ENCODE peak calls at places on chromosomes 6 and 20, in ten cellular contexts. One of them, this sample, is unnamed.

GRCh38 chr6:15898693-15899092 is 230.2 kb upstream of the MYLIP start:
- DNase-seq in tibial nerve: no peak
- DNase-seq in uterus: no peak
- DNase-seq in lower leg skin: no peak
- DNase-seq in heart right ventricle: no peak
- DNase-seq in NB4: no peak
- DNase-seq in brain microvascular endothelial cell: no peak
- DNase-seq in cardiac fibroblast: no peak
- DNase-seq in GM12865: no peak
- DNase-seq in AG04450: no peak
- DNase-seq in this sample: no peak

GRCh38 chr6:109073344-109074235 is 21.1 kb downstream of the SESN1 start:
- DNase-seq in tibial nerve: peak
- DNase-seq in uterus: peak
- DNase-seq in lower leg skin: no peak
- DNase-seq in heart right ventricle: peak
- DNase-seq in NB4: peak
- DNase-seq in brain microvascular endothelial cell: peak
- DNase-seq in cardiac fibroblast: peak
- DNase-seq in GM12865: peak
- DNase-seq in AG04450: peak
- DNase-seq in this sample: no peak

GRCh38 chr6:51450958-51451357 is 632.3 kb downstream of the TFAP2B start:
- DNase-seq in tibial nerve: no peak
- DNase-seq in uterus: no peak
- DNase-seq in lower leg skin: no peak
- DNase-seq in heart right ventricle: no peak
- DNase-seq in NB4: no peak
- DNase-seq in brain microvascular endothelial cell: no peak
- DNase-seq in cardiac fibroblast: no peak
- DNase-seq in GM12865: no peak
- DNase-seq in AG04450: no peak
- DNase-seq in this sample: no peak

GRCh38 chr6:129345890-129346289 is 364.1 kb downstream of the ARHGAP18 start:
- DNase-seq in tibial nerve: no peak
- DNase-seq in uterus: no peak
- DNase-seq in lower leg skin: no peak
- DNase-seq in heart right ventricle: no peak
- DNase-seq in NB4: no peak
- DNase-seq in brain microvascular endothelial cell: peak
- DNase-seq in cardiac fibroblast: peak
- DNase-seq in GM12865: no peak
- DNase-seq in AG04450: peak
- DNase-seq in this sample: peak

GRCh38 chr6:131773284-131773950 is 34.4 kb upstream of the ENPP1 start:
- DNase-seq in tibial nerve: no peak
- DNase-seq in uterus: no peak
- DNase-seq in lower leg skin: no peak
- DNase-seq in heart right ventricle: no peak
- DNase-seq in NB4: no peak
- DNase-seq in brain microvascular endothelial cell: no peak
- DNase-seq in cardiac fibroblast: no peak
- DNase-seq in GM12865: no peak
- DNase-seq in AG04450: no peak
- DNase-seq in this sample: no peak

GRCh38 chr20:38825901-38826625 is 20.6 kb downstream of the PPP1R16B start:
- DNase-seq in tibial nerve: no peak
- DNase-seq in uterus: no peak
- DNase-seq in lower leg skin: no peak
- DNase-seq in heart right ventricle: no peak
- DNase-seq in NB4: peak
- DNase-seq in brain microvascular endothelial cell: peak
- DNase-seq in cardiac fibroblast: peak
- DNase-seq in GM12865: no peak
- DNase-seq in AG04450: peak
- DNase-seq in this sample: no peak

GRCh38 chr6:170134077-170135040 is 156.5 kb downstream of the DLL1 start:
- DNase-seq in tibial nerve: no peak
- DNase-seq in uterus: peak
- DNase-seq in lower leg skin: peak
- DNase-seq in heart right ventricle: peak
- DNase-seq in NB4: no peak
- DNase-seq in brain microvascular endothelial cell: no peak
- DNase-seq in cardiac fibroblast: peak
- DNase-seq in GM12865: no peak
- DNase-seq in AG04450: no peak
- DNase-seq in this sample: no peak

GRCh38 chr20:12067686-12068085 is 150.0 kb downstream of the BTBD3 start:
- DNase-seq in tibial nerve: no peak
- DNase-seq in uterus: no peak
- DNase-seq in lower leg skin: no peak
- DNase-seq in heart right ventricle: no peak
- DNase-seq in NB4: no peak
- DNase-seq in brain microvascular endothelial cell: no peak
- DNase-seq in cardiac fibroblast: no peak
- DNase-seq in GM12865: no peak
- DNase-seq in AG04450: no peak
- DNase-seq in this sample: no peak

GRCh38 chr6:151121900-151122299 is 117.9 kb upstream of the AKAP12 start:
- DNase-seq in tibial nerve: peak
- DNase-seq in uterus: peak
- DNase-seq in lower leg skin: no peak
- DNase-seq in heart right ventricle: peak
- DNase-seq in NB4: no peak
- DNase-seq in brain microvascular endothelial cell: no peak
- DNase-seq in cardiac fibroblast: peak
- DNase-seq in GM12865: no peak
- DNase-seq in AG04450: no peak
- DNase-seq in this sample: no peak

GRCh38 chr6:132569170-132569569 is 952 bp upstream of the TAAR6 start:
- DNase-seq in tibial nerve: no peak
- DNase-seq in uterus: no peak
- DNase-seq in lower leg skin: no peak
- DNase-seq in heart right ventricle: no peak
- DNase-seq in NB4: no peak
- DNase-seq in brain microvascular endothelial cell: no peak
- DNase-seq in cardiac fibroblast: no peak
- DNase-seq in GM12865: no peak
- DNase-seq in AG04450: no peak
- DNase-seq in this sample: no peak

GRCh38 chr6:90885611-90886056 is 298.8 kb upstream of the MAP3K7 start:
- DNase-seq in tibial nerve: no peak
- DNase-seq in uterus: no peak
- DNase-seq in lower leg skin: no peak
- DNase-seq in heart right ventricle: no peak
- DNase-seq in NB4: no peak
- DNase-seq in brain microvascular endothelial cell: no peak
- DNase-seq in cardiac fibroblast: no peak
- DNase-seq in GM12865: no peak
- DNase-seq in AG04450: no peak
- DNase-seq in this sample: no peak

GRCh38 chr6:3281669-3282460 is 23.1 kb downstream of the PSMG4 start:
- DNase-seq in tibial nerve: no peak
- DNase-seq in uterus: peak
- DNase-seq in lower leg skin: peak
- DNase-seq in heart right ventricle: peak
- DNase-seq in NB4: no peak
- DNase-seq in brain microvascular endothelial cell: peak
- DNase-seq in cardiac fibroblast: peak
- DNase-seq in GM12865: no peak
- DNase-seq in AG04450: peak
- DNase-seq in this sample: peak

GRCh38 chr6:32637219-32637880 is at the start of gene HLA-DQA1:
- DNase-seq in tibial nerve: peak
- DNase-seq in uterus: no peak
- DNase-seq in lower leg skin: no peak
- DNase-seq in heart right ventricle: peak
- DNase-seq in NB4: no peak
- DNase-seq in brain microvascular endothelial cell: no peak
- DNase-seq in cardiac fibroblast: no peak
- DNase-seq in GM12865: peak
- DNase-seq in AG04450: no peak
- DNase-seq in this sample: no peak

GRCh38 chr20:45823949-45824835 is 2.9 kb downstream of the TNNC2 start:
- DNase-seq in tibial nerve: no peak
- DNase-seq in uterus: peak
- DNase-seq in lower leg skin: no peak
- DNase-seq in heart right ventricle: no peak
- DNase-seq in NB4: peak
- DNase-seq in brain microvascular endothelial cell: no peak
- DNase-seq in cardiac fibroblast: peak
- DNase-seq in GM12865: peak
- DNase-seq in AG04450: no peak
- DNase-seq in this sample: no peak
- H3K4me3 ChIP-seq in tibial nerve: no peak
- H3K4me3 ChIP-seq in uterus: peak
- H3K4me3 ChIP-seq in lower leg skin: no peak
- H3K4me3 ChIP-seq in heart right ventricle: peak
- H3K4me3 ChIP-seq in NB4: no peak
- H3K4me3 ChIP-seq in brain microvascular endothelial cell: no peak
- H3K4me3 ChIP-seq in cardiac fibroblast: no peak
- H3K4me3 ChIP-seq in GM12865: no peak
- H3K4me3 ChIP-seq in AG04450: no peak
- H3K4me3 ChIP-seq in this sample: no peak

DNA sequence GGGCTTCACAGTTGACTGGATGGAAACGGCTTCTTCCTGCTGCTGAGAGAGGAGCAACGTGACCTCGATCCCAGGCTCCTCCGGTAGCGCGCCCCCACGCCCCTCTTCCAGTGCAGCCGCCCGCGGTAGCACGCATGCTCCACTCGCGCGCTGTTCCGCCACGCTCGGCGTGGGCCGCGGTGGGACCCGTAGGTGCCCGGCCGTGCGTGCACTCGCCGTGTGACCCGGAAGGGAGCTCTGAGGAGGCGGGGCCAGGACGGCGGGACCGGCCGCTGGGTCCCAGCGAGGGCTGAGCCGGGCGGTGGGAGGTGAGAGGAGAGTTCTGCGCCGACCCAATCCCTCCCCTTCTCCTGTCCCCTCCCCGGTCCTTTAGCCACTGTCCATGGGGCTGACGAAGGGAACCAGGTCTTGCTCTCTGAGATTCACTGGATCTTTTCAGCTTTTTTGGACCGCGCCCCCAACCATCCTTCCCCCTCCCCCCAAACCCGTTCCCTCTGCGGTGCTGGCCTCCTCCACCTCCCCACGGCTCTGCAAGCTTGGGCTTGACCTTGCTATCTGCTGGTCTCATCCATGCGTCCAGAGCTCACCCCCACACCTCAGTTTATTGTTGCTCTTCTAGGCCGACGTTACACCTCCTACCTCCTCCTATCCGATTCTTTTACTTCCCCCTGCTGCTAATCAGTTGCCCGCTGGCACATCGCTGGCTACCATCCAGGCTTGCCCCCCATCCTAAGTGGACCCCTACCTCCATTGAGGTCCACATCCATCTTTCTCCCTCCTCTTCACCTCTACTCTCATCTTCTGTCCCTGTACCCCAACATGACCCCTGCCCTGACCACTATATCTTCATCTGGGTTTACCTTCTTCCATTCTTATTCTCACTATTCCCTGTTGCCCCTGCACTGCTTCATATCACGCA is at the start of gene CUL9:
- DNase-seq in tibial nerve: peak
- DNase-seq in uterus: peak
- DNase-seq in lower leg skin: peak
- DNase-seq in heart right ventricle: peak
- DNase-seq in NB4: peak
- DNase-seq in brain microvascular endothelial cell: peak
- DNase-seq in cardiac fibroblast: peak
- DNase-seq in GM12865: peak
- DNase-seq in AG04450: no peak
- DNase-seq in this sample: no peak
- TF ChIP-seq CTCF in tibial nerve: peak
- TF ChIP-seq CTCF in uterus: peak
- TF ChIP-seq CTCF in lower leg skin: no peak
- TF ChIP-seq CTCF in heart right ventricle: no peak
- TF ChIP-seq CTCF in NB4: no peak
- TF ChIP-seq CTCF in brain microvascular endothelial cell: no peak
- TF ChIP-seq CTCF in cardiac fibroblast: no peak
- TF ChIP-seq CTCF in GM12865: no peak
- TF ChIP-seq CTCF in AG04450: no peak
- TF ChIP-seq CTCF in this sample: no peak

GRCh38 chr6:28589234-28589951 is 63.7 kb downstream of the GPX5 start:
- DNase-seq in tibial nerve: peak
- DNase-seq in uterus: peak
- DNase-seq in lower leg skin: no peak
- DNase-seq in heart right ventricle: no peak
- DNase-seq in NB4: peak
- DNase-seq in brain microvascular endothelial cell: peak
- DNase-seq in cardiac fibroblast: peak
- DNase-seq in GM12865: peak
- DNase-seq in AG04450: peak
- DNase-seq in this sample: peak

GRCh38 chr6:28587746-28588075 is 62.0 kb downstream of the GPX5 start:
- DNase-seq in tibial nerve: no peak
- DNase-seq in uterus: no peak
- DNase-seq in lower leg skin: no peak
- DNase-seq in heart right ventricle: no peak
- DNase-seq in NB4: no peak
- DNase-seq in brain microvascular endothelial cell: peak
- DNase-seq in cardiac fibroblast: no peak
- DNase-seq in GM12865: no peak
- DNase-seq in AG04450: no peak
- DNase-seq in this sample: no peak

GRCh38 chr6:28586273-28586672 is 60.6 kb downstream of the GPX5 start:
- DNase-seq in tibial nerve: no peak
- DNase-seq in uterus: no peak
- DNase-seq in lower leg skin: no peak
- DNase-seq in heart right ventricle: no peak
- DNase-seq in NB4: no peak
- DNase-seq in brain microvascular endothelial cell: no peak
- DNase-seq in cardiac fibroblast: no peak
- DNase-seq in GM12865: no peak
- DNase-seq in AG04450: no peak
- DNase-seq in this sample: no peak

GRCh38 chr6:28587011-28587745 is 61.5 kb downstream of the GPX5 start:
- DNase-seq in tibial nerve: no peak
- DNase-seq in uterus: peak
- DNase-seq in lower leg skin: peak
- DNase-seq in heart right ventricle: peak
- DNase-seq in NB4: no peak
- DNase-seq in brain microvascular endothelial cell: peak
- DNase-seq in cardiac fibroblast: peak
- DNase-seq in GM12865: peak
- DNase-seq in AG04450: no peak
- DNase-seq in this sample: no peak

GRCh38 chr6:28589952-28590340 is 64.3 kb downstream of the GPX5 start:
- DNase-seq in tibial nerve: no peak
- DNase-seq in uterus: no peak
- DNase-seq in lower leg skin: no peak
- DNase-seq in heart right ventricle: no peak
- DNase-seq in NB4: no peak
- DNase-seq in brain microvascular endothelial cell: no peak
- DNase-seq in cardiac fibroblast: no peak
- DNase-seq in GM12865: no peak
- DNase-seq in AG04450: no peak
- DNase-seq in this sample: no peak
- H3K4me3 ChIP-seq in tibial nerve: no peak
- H3K4me3 ChIP-seq in uterus: peak
- H3K4me3 ChIP-seq in lower leg skin: no peak
- H3K4me3 ChIP-seq in heart right ventricle: no peak
- H3K4me3 ChIP-seq in NB4: peak
- H3K4me3 ChIP-seq in brain microvascular endothelial cell: peak
- H3K4me3 ChIP-seq in cardiac fibroblast: peak
- H3K4me3 ChIP-seq in GM12865: no peak
- H3K4me3 ChIP-seq in AG04450: peak
- H3K4me3 ChIP-seq in this sample: peak

GRCh38 chr6:117074672-117075071 is 190.7 kb upstream of the VGLL2 start:
- DNase-seq in tibial nerve: no peak
- DNase-seq in uterus: no peak
- DNase-seq in lower leg skin: no peak
- DNase-seq in heart right ventricle: peak
- DNase-seq in NB4: no peak
- DNase-seq in brain microvascular endothelial cell: no peak
- DNase-seq in cardiac fibroblast: no peak
- DNase-seq in GM12865: no peak
- DNase-seq in AG04450: no peak
- DNase-seq in this sample: no peak
- TF ChIP-seq CTCF in tibial nerve: no peak
- TF ChIP-seq CTCF in uterus: no peak
- TF ChIP-seq CTCF in lower leg skin: no peak
- TF ChIP-seq CTCF in heart right ventricle: no peak
- TF ChIP-seq CTCF in NB4: no peak
- TF ChIP-seq CTCF in brain microvascular endothelial cell: no peak
- TF ChIP-seq CTCF in cardiac fibroblast: no peak
- TF ChIP-seq CTCF in GM12865: no peak
- TF ChIP-seq CTCF in AG04450: no peak
- TF ChIP-seq CTCF in this sample: no peak